ENCODE peak calls at places on chromosomes 5 and 9, in seven cellular contexts. One of them, this sample, is unnamed.

GRCh38 chr5:77235881-77236560 is 25.5 kb downstream of the PDE8B start:
- DNase-seq in endothelial cell: no peak
- DNase-seq in A549: no peak
- DNase-seq in heart left ventricle: no peak
- DNase-seq in kidney: no peak
- DNase-seq in BJ: no peak
- DNase-seq in endodermal cell: no peak
- DNase-seq in this sample: no peak

GRCh38 chr9:109574061-109574882 is 76.2 kb upstream of the PTPN3 start:
- DNase-seq in endothelial cell: peak
- DNase-seq in A549: peak
- DNase-seq in heart left ventricle: no peak
- DNase-seq in kidney: no peak
- DNase-seq in BJ: peak
- DNase-seq in endodermal cell: no peak
- DNase-seq in this sample: peak

GRCh38 chr5:151221574-151221973 is 2.3 kb downstream of the CCDC69 start:
- DNase-seq in endothelial cell: no peak
- DNase-seq in A549: no peak
- DNase-seq in heart left ventricle: no peak
- DNase-seq in kidney: no peak
- DNase-seq in BJ: no peak
- DNase-seq in endodermal cell: no peak
- DNase-seq in this sample: no peak

GRCh38 chr9:98775831-98776441 is 20.4 kb downstream of the ANKS6 start:
- DNase-seq in endothelial cell: peak
- DNase-seq in A549: peak
- DNase-seq in heart left ventricle: no peak
- DNase-seq in kidney: no peak
- DNase-seq in BJ: no peak
- DNase-seq in endodermal cell: peak
- DNase-seq in this sample: peak

GRCh38 chr9:91256235-91256634 is 105.5 kb downstream of the AUH start:
- DNase-seq in endothelial cell: no peak
- DNase-seq in A549: no peak
- DNase-seq in heart left ventricle: no peak
- DNase-seq in kidney: no peak
- DNase-seq in BJ: no peak
- DNase-seq in endodermal cell: no peak
- DNase-seq in this sample: no peak

GRCh38 chr9:131121346-131121745 is 4.0 kb upstream of the NUP214 start:
- DNase-seq in endothelial cell: no peak
- DNase-seq in A549: no peak
- DNase-seq in heart left ventricle: no peak
- DNase-seq in kidney: no peak
- DNase-seq in BJ: no peak
- DNase-seq in endodermal cell: no peak
- DNase-seq in this sample: no peak

GRCh38 chr9:121282309-121283071 is 14.5 kb downstream of the GSN start:
- DNase-seq in endothelial cell: no peak
- DNase-seq in A549: no peak
- DNase-seq in heart left ventricle: peak
- DNase-seq in kidney: peak
- DNase-seq in BJ: peak
- DNase-seq in endodermal cell: no peak
- DNase-seq in this sample: peak

GRCh38 chr5:172606156-172606785 is 34.8 kb upstream of the NEURL1B start:
- DNase-seq in endothelial cell: no peak
- DNase-seq in A549: no peak
- DNase-seq in heart left ventricle: no peak
- DNase-seq in kidney: no peak
- DNase-seq in BJ: no peak
- DNase-seq in endodermal cell: no peak
- DNase-seq in this sample: no peak

GRCh38 chr9:121633144-121633714 is 18.2 kb upstream of the DAB2IP start:
- DNase-seq in endothelial cell: no peak
- DNase-seq in A549: no peak
- DNase-seq in heart left ventricle: no peak
- DNase-seq in kidney: no peak
- DNase-seq in BJ: no peak
- DNase-seq in endodermal cell: no peak
- DNase-seq in this sample: no peak

GRCh38 chr5:6365142-6365976 is 13.0 kb downstream of the MED10 start:
- DNase-seq in endothelial cell: no peak
- DNase-seq in A549: no peak
- DNase-seq in heart left ventricle: no peak
- DNase-seq in kidney: no peak
- DNase-seq in BJ: no peak
- DNase-seq in endodermal cell: peak
- DNase-seq in this sample: peak

GRCh38 chr9:34553511-34554021 is 30.8 kb upstream of the ENHO start:
- DNase-seq in endothelial cell: no peak
- DNase-seq in A549: no peak
- DNase-seq in heart left ventricle: no peak
- DNase-seq in kidney: peak
- DNase-seq in BJ: no peak
- DNase-seq in endodermal cell: peak
- DNase-seq in this sample: no peak

GRCh38 chr5:82348749-82349148 is 70.6 kb upstream of the RPS23 start:
- DNase-seq in endothelial cell: no peak
- DNase-seq in A549: no peak
- DNase-seq in heart left ventricle: no peak
- DNase-seq in kidney: no peak
- DNase-seq in BJ: no peak
- DNase-seq in endodermal cell: no peak
- DNase-seq in this sample: peak

GRCh38 chr5:129996896-129997295 is 92.6 kb downstream of the CHSY3 start:
- DNase-seq in endothelial cell: no peak
- DNase-seq in A549: no peak
- DNase-seq in heart left ventricle: no peak
- DNase-seq in kidney: no peak
- DNase-seq in BJ: peak
- DNase-seq in endodermal cell: no peak
- DNase-seq in this sample: no peak

DNA sequence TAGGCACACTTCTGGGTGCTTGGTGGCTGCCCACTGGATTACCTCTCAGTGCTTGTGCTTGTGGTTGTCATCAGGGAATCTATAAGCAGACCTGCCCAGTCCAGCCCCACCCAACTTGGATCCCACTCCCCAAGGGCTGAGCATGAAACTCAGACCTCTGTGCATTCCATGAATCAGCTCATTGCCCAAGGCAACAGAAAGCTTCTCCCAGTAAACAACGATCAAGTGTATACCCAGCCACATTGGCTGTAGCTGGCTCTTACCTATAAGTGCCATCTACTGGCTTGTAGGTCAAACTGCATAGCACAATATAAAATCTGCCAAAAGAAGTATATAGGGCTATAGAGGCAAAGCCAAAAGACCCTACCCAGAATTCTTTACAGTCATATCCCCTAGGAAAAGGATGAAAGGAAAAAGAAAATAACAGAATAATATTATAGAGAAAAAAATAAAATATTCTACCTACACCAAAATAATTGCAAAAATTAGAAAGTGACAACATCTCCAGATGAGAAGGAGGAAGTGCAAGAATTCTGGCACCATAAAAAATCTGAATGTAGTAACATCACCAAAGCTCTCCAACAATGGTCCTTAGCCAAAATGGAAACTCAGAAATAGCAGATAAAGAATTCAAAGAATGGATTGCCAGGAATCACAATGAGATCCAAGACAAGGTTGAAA is 321.0 kb upstream of the TRPC7 start:
- DNase-seq in endothelial cell: peak
- DNase-seq in A549: peak
- DNase-seq in heart left ventricle: no peak
- DNase-seq in kidney: no peak
- DNase-seq in BJ: no peak
- DNase-seq in endodermal cell: peak
- DNase-seq in this sample: peak
- TF ChIP-seq CTCF in endothelial cell: peak
- TF ChIP-seq CTCF in A549: no peak
- TF ChIP-seq CTCF in heart left ventricle: peak
- TF ChIP-seq CTCF in kidney: peak
- TF ChIP-seq CTCF in BJ: peak
- TF ChIP-seq CTCF in endodermal cell: peak
- TF ChIP-seq CTCF in this sample: peak

GRCh38 chr9:5440426-5440825 is 2.7 kb upstream of the PLGRKT start:
- DNase-seq in endothelial cell: no peak
- DNase-seq in A549: no peak
- DNase-seq in heart left ventricle: no peak
- DNase-seq in kidney: no peak
- DNase-seq in BJ: no peak
- DNase-seq in endodermal cell: no peak
- DNase-seq in this sample: no peak

GRCh38 chr9:5438301-5439162 is 807 bp upstream of the PLGRKT start:
- DNase-seq in endothelial cell: no peak
- DNase-seq in A549: peak
- DNase-seq in heart left ventricle: no peak
- DNase-seq in kidney: peak
- DNase-seq in BJ: no peak
- DNase-seq in endodermal cell: peak
- DNase-seq in this sample: no peak

GRCh38 chr9:5435912-5436311 is 1.8 kb downstream of the PLGRKT start:
- DNase-seq in endothelial cell: no peak
- DNase-seq in A549: no peak
- DNase-seq in heart left ventricle: no peak
- DNase-seq in kidney: no peak
- DNase-seq in BJ: no peak
- DNase-seq in endodermal cell: no peak
- DNase-seq in this sample: peak

GRCh38 chr9:5436441-5436840 is 1.3 kb downstream of the PLGRKT start:
- DNase-seq in endothelial cell: no peak
- DNase-seq in A549: no peak
- DNase-seq in heart left ventricle: no peak
- DNase-seq in kidney: no peak
- DNase-seq in BJ: no peak
- DNase-seq in endodermal cell: no peak
- DNase-seq in this sample: no peak

DNA sequence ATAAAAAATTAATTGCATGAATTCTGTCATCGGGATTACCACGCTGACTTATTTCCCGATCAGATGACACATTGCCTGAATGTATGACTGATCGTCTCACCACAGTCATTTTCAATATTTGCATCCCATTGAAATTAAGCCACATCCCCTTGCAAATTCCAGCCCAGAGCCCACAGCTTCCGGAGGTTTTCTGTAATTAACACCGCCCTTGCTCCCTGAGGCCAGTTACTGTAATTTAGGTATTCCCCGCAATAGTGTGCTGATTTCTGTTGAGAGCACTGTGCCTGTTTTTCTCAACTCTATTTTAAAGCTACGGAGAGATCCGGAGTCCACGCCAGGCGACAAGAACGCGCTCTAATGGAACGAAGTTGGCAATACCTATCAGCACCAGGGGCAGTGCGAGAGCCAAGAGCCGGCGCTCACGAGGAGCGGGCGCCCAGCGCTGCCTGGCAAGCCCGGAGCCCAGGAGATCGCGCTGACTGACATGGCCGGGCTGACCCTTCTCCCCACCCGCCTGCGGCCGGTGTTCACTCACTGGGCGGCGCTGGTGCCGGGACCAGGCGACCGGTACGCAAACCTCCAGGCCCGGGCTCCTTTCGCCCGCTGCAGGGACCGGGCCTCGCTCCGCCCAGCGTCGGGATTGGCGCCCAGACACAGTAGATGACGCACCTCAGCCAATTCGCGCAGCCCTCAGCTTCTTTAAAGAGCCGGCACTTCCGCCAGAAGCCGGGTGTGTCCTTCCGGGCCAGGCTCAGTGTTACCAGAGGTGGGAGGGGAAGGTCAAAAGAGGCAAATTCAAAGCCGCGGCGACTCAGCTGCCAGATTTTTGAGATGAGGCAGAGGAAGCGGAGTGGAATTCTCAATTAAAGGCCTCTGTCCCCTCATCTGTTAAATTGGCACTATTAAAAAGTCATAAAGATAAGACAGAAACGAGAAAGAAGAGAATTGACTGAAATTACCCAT is at the start of gene PLGRKT:
- DNase-seq in endothelial cell: peak
- DNase-seq in A549: peak
- DNase-seq in heart left ventricle: peak
- DNase-seq in kidney: peak
- DNase-seq in BJ: peak
- DNase-seq in endodermal cell: peak
- DNase-seq in this sample: peak
- TF ChIP-seq CTCF in endothelial cell: no peak
- TF ChIP-seq CTCF in A549: no peak
- TF ChIP-seq CTCF in heart left ventricle: peak
- TF ChIP-seq CTCF in kidney: no peak
- TF ChIP-seq CTCF in BJ: no peak
- TF ChIP-seq CTCF in endodermal cell: peak
- TF ChIP-seq CTCF in this sample: peak

DNA sequence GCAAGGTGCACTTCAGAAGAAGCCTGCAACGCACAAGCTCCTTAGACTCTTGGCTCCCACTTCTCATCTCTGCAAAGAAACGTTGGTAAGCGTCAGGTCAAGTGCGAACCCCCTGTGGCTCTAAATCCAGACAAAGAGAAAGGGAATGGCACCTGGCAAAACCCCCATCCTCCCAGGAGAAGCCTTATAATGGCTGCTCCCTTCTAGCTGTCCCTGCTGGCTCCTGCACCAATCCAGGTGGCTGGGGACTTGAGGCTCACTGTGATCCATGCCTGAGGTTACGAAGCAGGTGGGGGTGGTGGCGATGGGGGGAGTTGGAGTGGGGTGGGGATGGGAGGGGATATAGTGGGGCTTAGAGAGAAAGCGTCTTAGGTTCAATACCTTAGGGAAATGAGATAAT is 272.8 kb downstream of the DENND1A start:
- DNase-seq in endothelial cell: no peak
- DNase-seq in A549: no peak
- DNase-seq in heart left ventricle: no peak
- DNase-seq in kidney: no peak
- DNase-seq in BJ: no peak
- DNase-seq in endodermal cell: peak
- DNase-seq in this sample: no peak
- TF ChIP-seq CTCF in endothelial cell: no peak
- TF ChIP-seq CTCF in A549: no peak
- TF ChIP-seq CTCF in heart left ventricle: no peak
- TF ChIP-seq CTCF in kidney: no peak
- TF ChIP-seq CTCF in BJ: no peak
- TF ChIP-seq CTCF in endodermal cell: no peak
- TF ChIP-seq CTCF in this sample: no peak

GRCh38 chr5:141320225-141321169 is at the start of gene TAF7:
- DNase-seq in endothelial cell: peak
- DNase-seq in A549: peak
- DNase-seq in heart left ventricle: peak
- DNase-seq in kidney: peak
- DNase-seq in BJ: peak
- DNase-seq in endodermal cell: peak
- DNase-seq in this sample: peak

GRCh38 chr5:141322261-141322660 is 1.7 kb upstream of the TAF7 start:
- DNase-seq in endothelial cell: no peak
- DNase-seq in A549: no peak
- DNase-seq in heart left ventricle: no peak
- DNase-seq in kidney: no peak
- DNase-seq in BJ: no peak
- DNase-seq in endodermal cell: no peak
- DNase-seq in this sample: no peak

GRCh38 chr5:141328231-141328630 is 2.1 kb upstream of the PCDHGA1 start:
- DNase-seq in endothelial cell: no peak
- DNase-seq in A549: no peak
- DNase-seq in heart left ventricle: no peak
- DNase-seq in kidney: no peak
- DNase-seq in BJ: no peak
- DNase-seq in endodermal cell: no peak
- DNase-seq in this sample: no peak

GRCh38 chr5:141330299-141331080 is at the start of gene PCDHGA1:
- DNase-seq in endothelial cell: peak
- DNase-seq in A549: peak
- DNase-seq in heart left ventricle: no peak
- DNase-seq in kidney: no peak
- DNase-seq in BJ: no peak
- DNase-seq in endodermal cell: peak
- DNase-seq in this sample: peak

GRCh38 chr5:141326088-141326854 is 4.0 kb upstream of the PCDHGA1 start:
- DNase-seq in endothelial cell: peak
- DNase-seq in A549: peak
- DNase-seq in heart left ventricle: peak
- DNase-seq in kidney: no peak
- DNase-seq in BJ: no peak
- DNase-seq in endodermal cell: peak
- DNase-seq in this sample: peak
- TF ChIP-seq CTCF in endothelial cell: no peak
- TF ChIP-seq CTCF in A549: peak
- TF ChIP-seq CTCF in heart left ventricle: peak
- TF ChIP-seq CTCF in kidney: no peak
- TF ChIP-seq CTCF in BJ: peak
- TF ChIP-seq CTCF in endodermal cell: peak
- TF ChIP-seq CTCF in this sample: peak